ENCODE peak calls at places on chromosome 12, in nine cellular contexts. D is H1, C is tibial nerve, B is neural progenitor cell, K is left lung, L is PC-9, M is BE2C, R is thoracic aorta, Z is fibroblast of lung. F is an unnamed sample. For H3K4me1, the result is how much of the 10 kb centered on the place peaks cover.

GRCh38 chr12:47808574-47809380 is 10.9 kb downstream of the HDAC7 start:
- DNase-seq in B (peak), Z (no peak), D (no peak), L (no peak), C (no peak), M (no peak), K (peak), R (no peak), F (no peak)

GRCh38 chr12:67887065-67887464 is 102.2 kb upstream of the IFNG-AS1 start:
- DNase-seq in Z (no peak), L (no peak), R (no peak), D (no peak), M (no peak), K (no peak), B (no peak), C (no peak), F (no peak)

GRCh38 chr12:95208678-95209077 is 8.6 kb downstream of the FGD6 start:
- DNase-seq in Z (no peak), C (no peak), B (no peak), M (no peak), L (no peak), D (no peak), R (no peak), K (no peak), F (no peak)

GRCh38 chr12:48542300-48542928 is 17.0 kb downstream of the OR8S1 start:
- DNase-seq in L (peak), K (peak), D (peak), M (peak), Z (peak), R (no peak), B (peak), C (no peak), F (peak)

GRCh38 chr12:56591111-56591510 is 39.0 kb downstream of the BAZ2A start:
- DNase-seq in R (no peak), K (no peak), Z (no peak), D (no peak), L (no peak), B (peak), M (no peak), C (no peak), F (no peak)

GRCh38 chr12:46702581-46703344 is 123.0 kb downstream of the SLC38A4 start:
- DNase-seq in R (no peak), L (no peak), B (peak), D (no peak), K (no peak), Z (peak), M (no peak), C (no peak), F (peak)

GRCh38 chr12:1830981-1831930 is 10.9 kb downstream of the LRTM2 start:
- DNase-seq in D (peak), K (peak), B (peak), C (no peak), R (no peak), Z (peak), L (peak), M (no peak), F (peak)

GRCh38 chr12:76346798-76347420 is 1.3 kb downstream of the BBS10 start:
- DNase-seq in M (no peak), B (peak), R (no peak), K (no peak), L (peak), Z (peak), C (no peak), D (no peak), F (peak)

GRCh38 chr12:102421801-102422583 is 58.4 kb downstream of the IGF1 start:
- DNase-seq in L (no peak), K (no peak), M (no peak), R (no peak), C (no peak), D (no peak), Z (no peak), B (no peak), F (no peak)

GRCh38 chr12:73186272-73186671 is 914.1 kb downstream of the TRHDE start:
- DNase-seq in L (no peak), C (no peak), K (no peak), Z (no peak), R (no peak), D (no peak), M (no peak), B (no peak), F (no peak)

GRCh38 chr12:49200882-49201594 is 12.2 kb upstream of the TUBA1A start:
- DNase-seq in L (peak), B (no peak), D (no peak), Z (peak), K (no peak), M (no peak), R (no peak), C (no peak), F (peak)

GRCh38 chr12:17028348-17028747 is 422.4 kb upstream of the LMO3 start:
- DNase-seq in B (peak), K (no peak), M (no peak), L (no peak), Z (no peak), C (no peak), D (no peak), R (no peak), F (no peak)

GRCh38 chr12:13570005-13570694 is 373.6 kb downstream of the EMP1 start:
- DNase-seq in D (no peak), M (no peak), R (no peak), L (no peak), Z (no peak), B (no peak), C (no peak), K (no peak), F (peak)

GRCh38 chr12:3200032-3200617 is 122.9 kb downstream of the TSPAN9 start:
- DNase-seq in C (no peak), D (peak), Z (peak), B (peak), K (peak), L (peak), M (peak), R (no peak), F (peak)

GRCh38 chr12:18632848-18633247 is 105.0 kb downstream of the PLCZ1 start:
- DNase-seq in K (no peak), L (no peak), C (no peak), D (no peak), B (no peak), M (no peak), R (no peak), Z (no peak), F (no peak)

GRCh38 chr12:2891240-2892053 is 756 bp downstream of the TULP3 start:
- DNase-seq in R (peak), D (no peak), K (peak), Z (peak), B (peak), M (peak), L (peak), C (no peak), F (peak)

GRCh38 chr12:75606146-75606545 is 94.7 kb upstream of the KRR1 start:
- DNase-seq in M (no peak), Z (no peak), L (no peak), C (no peak), D (no peak), R (no peak), B (no peak), K (no peak), F (no peak)

GRCh38 chr12:48361664-48362339 is 11.1 kb upstream of the ZNF641 start:
- DNase-seq in K (no peak), C (no peak), B (no peak), R (no peak), D (no peak), M (no peak), L (no peak), Z (no peak), F (no peak)

GRCh38 chr12:111597731-111598636 is 1.1 kb downstream of the ATXN2 start:
- DNase-seq in C (no peak), M (peak), L (peak), K (peak), R (no peak), D (peak), B (peak), Z (peak), F (peak)

GRCh38 chr12:57611116-57611809 is at the start of gene ARHGEF25:
- DNase-seq in Z (peak), R (no peak), B (peak), M (peak), D (peak), K (peak), L (peak), C (peak), F (peak)

GRCh38 chr12:108852674-108853073 is 4.7 kb downstream of the SSH1 start:
- DNase-seq in M (no peak), R (no peak), D (no peak), K (no peak), C (no peak), L (no peak), B (no peak), Z (peak), F (no peak)

GRCh38 chr12:26555139-26555538 is 277.9 kb downstream of the ITPR2 start:
- DNase-seq in M (no peak), C (no peak), L (no peak), D (no peak), Z (peak), K (no peak), R (no peak), B (no peak), F (no peak)

GRCh38 chr12:93960521-93960920 is 187.9 kb upstream of the PLXNC1 start:
- DNase-seq in R (no peak), K (no peak), D (no peak), C (no peak), M (no peak), Z (peak), B (no peak), L (no peak), F (peak)

GRCh38 chr12:127060933-127061332 is 1206.0 kb upstream of the TMEM132C start:
- DNase-seq in Z (no peak), R (no peak), M (no peak), D (no peak), L (no peak), K (no peak), B (no peak), C (no peak), F (no peak)

GRCh38 chr12:4700621-4701026 is 19.6 kb upstream of the GALNT8 start:
- DNase-seq in K (no peak), L (no peak), Z (peak), C (peak), R (no peak), B (peak), D (no peak), M (no peak), F (peak)

GRCh38 chr12:58408516-58408915 is 467.1 kb downstream of the ATP23 start:
- DNase-seq in C (no peak), M (no peak), L (no peak), B (no peak), D (no peak), R (no peak), K (no peak), Z (no peak), F (peak)

DNA sequence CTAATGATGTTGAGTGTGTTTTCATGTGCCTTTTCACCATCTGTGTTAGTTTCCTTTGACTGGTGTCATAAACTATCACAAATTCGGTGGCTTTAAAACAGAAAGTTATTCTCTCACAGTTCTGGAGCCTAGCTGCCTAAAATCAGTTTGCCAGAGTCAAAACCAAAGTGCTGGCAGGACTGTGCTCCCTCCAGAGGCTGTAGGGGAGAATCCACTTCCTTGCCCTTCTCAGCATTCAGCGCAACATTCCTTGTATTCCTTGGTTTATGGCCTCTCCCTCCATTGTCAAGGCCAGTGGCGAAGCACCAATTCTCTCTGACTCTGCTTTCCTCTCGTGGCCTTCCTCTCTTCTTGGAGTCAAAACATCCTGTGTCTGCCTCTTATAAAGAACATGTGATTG is 174.2 kb upstream of the PDE3A start:
- DNase-seq in L (no peak), B (peak), R (no peak), D (no peak), C (no peak), Z (peak), K (no peak), M (peak), F (peak)
- TF ChIP-seq CTCF in L (no peak), B (peak), R (no peak), D (peak), C (no peak), Z (peak), K (no peak), M (peak), F (peak)

GRCh38 chr12:106118278-106118820 is 20.4 kb downstream of the NUAK1 start:
- DNase-seq in B (no peak), M (no peak), C (no peak), R (no peak), Z (no peak), L (no peak), K (no peak), D (no peak), F (no peak)

GRCh38 chr12:106114084-106115068 is 24.4 kb downstream of the NUAK1 start:
- DNase-seq in D (no peak), R (no peak), C (no peak), B (no peak), L (peak), M (no peak), K (no peak), Z (no peak), F (no peak)

GRCh38 chr12:106113042-106113441 is 25.7 kb downstream of the NUAK1 start:
- DNase-seq in L (no peak), B (no peak), K (no peak), R (no peak), M (no peak), D (no peak), C (no peak), Z (peak), F (no peak)

GRCh38 chr12:106113446-106114083 is 25.2 kb downstream of the NUAK1 start:
- DNase-seq in C (no peak), B (no peak), R (no peak), Z (peak), L (no peak), M (no peak), K (no peak), D (no peak), F (no peak)

DNA sequence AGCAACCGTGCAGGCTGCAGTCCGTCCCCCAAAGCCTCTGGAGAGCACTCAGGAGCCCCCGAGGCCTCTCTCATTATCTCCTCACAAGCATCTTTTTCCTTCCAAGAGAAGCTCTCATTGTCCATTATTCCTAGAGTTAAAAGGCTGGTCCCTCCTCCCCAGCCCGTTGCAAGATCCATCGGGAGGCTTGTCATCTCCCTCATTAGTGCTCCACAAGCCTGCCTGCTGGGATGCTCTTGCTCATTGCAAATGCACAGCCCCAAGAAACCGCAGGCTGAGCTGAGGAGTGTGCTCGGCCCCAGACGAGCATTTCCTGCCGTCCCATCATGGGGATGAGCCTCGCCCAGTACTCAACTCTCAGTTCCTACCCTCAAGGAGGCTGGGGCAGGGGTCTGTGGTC is 23.3 kb downstream of the NUAK1 start:
- DNase-seq in C (no peak), D (no peak), R (no peak), B (peak), K (no peak), Z (peak), L (no peak), M (no peak), F (no peak)
- H3K4me1 ChIP-seq in C (half or more), D (under half), R (half or more), B (under half), K (under half), Z (under half), L (under half), M (under half), F (under half)

GRCh38 chr12:59650594-59651229 is 54.9 kb downstream of the SLC16A7 start:
- DNase-seq in D (no peak), Z (peak), K (no peak), R (no peak), L (no peak), C (no peak), B (no peak), M (no peak), F (peak)
- TF ChIP-seq CTCF in D (no peak), Z (no peak), K (no peak), R (no peak), L (no peak), C (no peak), B (no peak), M (peak), F (peak)

DNA sequence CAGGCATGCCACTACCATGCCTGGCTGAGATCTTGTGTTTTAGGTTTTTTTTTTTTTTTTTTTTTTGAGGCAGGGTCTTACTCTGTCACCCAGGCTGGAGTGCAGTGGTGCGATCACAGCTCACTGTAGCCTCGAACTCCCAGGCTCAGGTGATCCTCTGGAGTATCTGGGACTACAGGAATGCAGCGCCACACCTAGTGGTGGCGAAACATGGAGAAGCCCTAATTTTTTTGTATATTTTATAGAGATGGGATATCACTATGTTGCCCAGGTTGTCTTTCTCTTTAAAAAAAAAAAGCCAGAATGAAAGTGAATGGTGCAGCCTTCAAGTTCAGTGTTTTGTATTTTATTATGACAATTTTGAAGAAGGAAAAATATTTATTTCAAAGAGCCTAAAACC is 44.1 kb downstream of the FGD4 start:
- DNase-seq in D (no peak), Z (no peak), M (no peak), L (no peak), K (no peak), R (no peak), B (no peak), C (no peak), F (no peak)
- H3K4me1 ChIP-seq in D (under half), Z (under half), M (under half), L (half or more), K (under half), R (under half), B (under half), C (under half), F (under half)

GRCh38 chr12:123271182-123271491 is 519 bp downstream of the CDK2AP1 start:
- DNase-seq in R (no peak), M (peak), C (no peak), B (peak), K (peak), L (peak), Z (peak), D (peak), F (peak)
- TF ChIP-seq CTCF in R (peak), M (peak), C (peak), B (peak), K (peak), L (no peak), Z (peak), D (no peak), F (peak)

GRCh38 chr12:106246891-106247730 is 709 bp downstream of the CKAP4 start:
- DNase-seq in B (peak), Z (peak), M (peak), L (peak), C (peak), K (peak), D (peak), R (no peak), F (peak)
- H3K4me1 ChIP-seq in B (under half), Z (under half), M (under half), L (under half), C (half or more), K (half or more), D (under half), R (half or more), F (under half)